ENCODE peak calls at places on chromosomes 12 and 14, in seven cellular contexts. K, L, W, Y, A, Z and J are unnamed samples.

GRCh38 chr12:50725011-50725899 is 38.6 kb upstream of the ATF1 start:
- DNase-seq in K (no peak), L (no peak), W (no peak), Y (no peak), A (no peak), Z (no peak), J (no peak)

GRCh38 chr14:34699873-34700621 is 14.3 kb downstream of the CFL2 start:
- DNase-seq in K (peak; percentile 92), L (peak; percentile 88), W (peak; percentile 81), Y (peak; percentile 91), A (peak; percentile 84), Z (no peak), J (peak; percentile 70)

GRCh38 chr14:33576014-33576413 is 374.9 kb downstream of the EGLN3 start:
- DNase-seq in K (no peak), L (no peak), W (no peak), Y (no peak), A (no peak), Z (no peak), J (no peak)

GRCh38 chr12:7571253-7571652 is 67.7 kb upstream of the CD163 start:
- DNase-seq in K (no peak), L (no peak), W (no peak), Y (no peak), A (no peak), Z (no peak), J (no peak)

GRCh38 chr12:92156139-92156538 is 10.5 kb upstream of the BTG1 start:
- DNase-seq in K (no peak), L (no peak), W (no peak), Y (no peak), A (no peak), Z (no peak), J (no peak)

GRCh38 chr12:69732088-69732487 is 6.6 kb upstream of the RAB3IP start:
- DNase-seq in K (peak; percentile 66), L (peak; percentile 15), W (no peak), Y (peak; percentile 40), A (peak; percentile 14), Z (no peak), J (no peak)

GRCh38 chr12:26188132-26188531 is 7.2 kb upstream of the SSPN start:
- DNase-seq in K (peak; percentile 61), L (no peak), W (peak; percentile 43), Y (peak; percentile 64), A (no peak), Z (no peak), J (no peak)

GRCh38 chr12:64633940-64634337 is 23.6 kb downstream of the RASSF3 start:
- DNase-seq in K (peak; percentile 83), L (peak; percentile 58), W (no peak), Y (peak; percentile 77), A (no peak), Z (no peak), J (no peak)